ENCODE peak calls at places on chromosome 2, in four cellular contexts. Y is coronary artery; M is stimulated activated CD4-positive, alpha-beta T cell treated with anti-CD3 and anti-CD28 coated beads, Interleukin-1b, Interleukin-23, amount 100 ng/mL, for 1 hour; Q is DMS153. I is an unnamed sample.

GRCh38 chr2:120590841-120591240 is 144.8 kb upstream of the GLI2 start:
- DNase-seq in Y (no peak), M (no peak), Q (no peak), I (no peak)

GRCh38 chr2:205180730-205181129 is 501.6 kb upstream of the NRP2 start:
- DNase-seq in Y (no peak), M (no peak), Q (no peak), I (no peak)

GRCh38 chr2:20071397-20072383 is 20.3 kb upstream of the LAPTM4A start:
- DNase-seq in Q (no peak), Y (no peak), M (no peak), I (peak)

GRCh38 chr2:68284896-68285295 is 32.6 kb upstream of the PPP3R1 start:
- DNase-seq in M (no peak), Q (no peak), Y (no peak), I (no peak)

GRCh38 chr2:165746501-165746900 is 47.5 kb downstream of the GALNT3 start:
- DNase-seq in Y (no peak), Q (no peak), M (no peak), I (no peak)

GRCh38 chr2:85437488-85438290 is 19.2 kb downstream of the SH2D6 start:
- DNase-seq in M (peak), Q (peak), Y (peak), I (peak)

GRCh38 chr2:147364597-147364996 is 480.2 kb upstream of the ACVR2A start:
- DNase-seq in M (no peak), Q (peak), Y (no peak), I (no peak)

GRCh38 chr2:10319892-10320574 is 17.3 kb downstream of the HPCAL1 start:
- DNase-seq in M (no peak), Q (no peak), Y (no peak), I (no peak)

GRCh38 chr2:70991742-70992141 is 2.9 kb downstream of the TEX261 start:
- DNase-seq in Y (peak), Q (no peak), M (no peak), I (no peak)

GRCh38 chr2:189350515-189351209 is 90.6 kb upstream of the WDR75 start:
- DNase-seq in M (no peak), Q (no peak), Y (peak), I (no peak)

GRCh38 chr2:202178342-202178958 is 59.9 kb downstream of the SUMO1 start:
- DNase-seq in M (peak), Q (peak), Y (no peak), I (no peak)

GRCh38 chr2:44324971-44325426 is 36.3 kb downstream of the PREPL start:
- DNase-seq in Y (no peak), Q (no peak), M (no peak), I (no peak)